ENCODE peak calls at places on chromosomes 12 and 14, in five cellular contexts. F is G401, K is NCI-H1092 treated with DMSO at 0.1 percent for 48 hours, H is caudate nucleus, G is NCI-H1048. T is an unnamed sample.

GRCh38 chr12:31590730-31591307 is at the start of gene DENND5B:
- DNase-seq in G (peak; percentile 47), F (peak; percentile 79), K (peak; percentile 64), H (peak; percentile 79), T (no peak)

GRCh38 chr14:52352546-52352945 is 38.4 kb downstream of the PTGER2 start:
- DNase-seq in F (no peak), K (no peak), G (no peak), H (no peak), T (no peak)

GRCh38 chr12:82366182-82366581 is 7.9 kb downstream of the METTL25 start:
- DNase-seq in F (no peak), K (no peak), G (no peak), H (no peak), T (no peak)

GRCh38 chr12:47935196-47935595 is 28.2 kb upstream of the TMEM106C start:
- DNase-seq in H (no peak), F (peak; percentile 22), G (no peak), K (no peak), T (no peak)

GRCh38 chr12:84767079-84767478 is 145.5 kb downstream of the SLC6A15 start:
- DNase-seq in H (no peak), F (no peak), G (no peak), K (no peak), T (no peak)

GRCh38 chr12:90337018-90337417 is 618.0 kb downstream of the CCER1 start:
- DNase-seq in G (no peak), H (no peak), F (peak; percentile 25), K (no peak), T (no peak)

GRCh38 chr12:98646165-98646764 is 1.2 kb downstream of the APAF1 start:
- DNase-seq in H (no peak), K (no peak), F (peak; percentile 16), G (no peak), T (no peak)

GRCh38 chr14:103501041-103501870 is 21.4 kb downstream of the CKB start:
- DNase-seq in G (no peak), H (no peak), F (peak; percentile 53), K (no peak), T (no peak)

GRCh38 chr12:93609281-93610192 is 37.1 kb downstream of the SOCS2 start:
- DNase-seq in G (no peak), F (no peak), K (no peak), H (no peak), T (no peak)

T was measured in cortex of kidney.